ENCODE peak calls at places on chromosomes 6 and 20, in five cellular contexts. Z is neural progenitor cell, O is endodermal cell, R is left lung, Y is psoas muscle. B is an unnamed sample.

GRCh38 chr20:58141496-58141895 is 87.0 kb downstream of the ANKRD60 start:
- DNase-seq in Z (no peak), O (no peak), R (no peak), Y (no peak), B (no peak)

GRCh38 chr6:135750081-135750480 is 101.4 kb upstream of the PDE7B start:
- DNase-seq in Z (no peak), O (no peak), R (no peak), Y (no peak), B (no peak)

GRCh38 chr6:31659649-31660223 is 842 bp downstream of the C6orf47 start:
- DNase-seq in Z (peak; percentile 37), O (peak; percentile 70), R (no peak), Y (no peak), B (no peak)

GRCh38 chr6:84854801-84855400 is 90.5 kb upstream of the TBX18 start:
- DNase-seq in Z (no peak), O (no peak), R (no peak), Y (no peak), B (no peak)

GRCh38 chr6:166775923-166776220 is 148.8 kb upstream of the RPS6KA2 start:
- DNase-seq in Z (no peak), O (no peak), R (no peak), Y (no peak), B (no peak)

GRCh38 chr6:123745877-123746276 is 57.8 kb upstream of the NKAIN2 start:
- DNase-seq in Z (no peak), O (no peak), R (no peak), Y (no peak), B (no peak)

GRCh38 chr6:291148-291696 is 1.1 kb upstream of the DUSP22 start:
- DNase-seq in Z (no peak), O (no peak), R (no peak), Y (no peak), B (no peak)

GRCh38 chr20:31712112-31712553 is 10.5 kb downstream of the BCL2L1 start:
- DNase-seq in Z (peak; percentile 72), O (no peak), R (no peak), Y (no peak), B (peak; percentile 43)

GRCh38 chr6:4351857-4352669 is 216.7 kb upstream of the ECI2 start:
- DNase-seq in Z (peak; percentile 14), O (peak; percentile 61), R (peak; percentile 59), Y (peak; percentile 86), B (peak; percentile 77)

GRCh38 chr6:119181046-119181445 is 102.6 kb upstream of the FAM184A start:
- DNase-seq in Z (no peak), O (no peak), R (no peak), Y (no peak), B (no peak)

GRCh38 chr20:21971436-21971835 is 266.0 kb downstream of the PAX1 start:
- DNase-seq in Z (no peak), O (no peak), R (no peak), Y (no peak), B (no peak)

GRCh38 chr20:64053841-64054661 is 4.6 kb upstream of the SOX18 start:
- DNase-seq in Z (peak; percentile 74), O (peak; percentile 92), R (no peak), Y (peak; percentile 61), B (no peak)

GRCh38 chr20:49247792-49248191 is 28.6 kb downstream of the DDX27 start:
- DNase-seq in Z (no peak), O (no peak), R (no peak), Y (no peak), B (no peak)

GRCh38 chr20:11247943-11248475 is 574.2 kb upstream of the JAG1 start:
- DNase-seq in Z (peak; percentile 79), O (no peak), R (no peak), Y (no peak), B (no peak)

GRCh38 chr6:56843476-56844349 is 111.2 kb upstream of the BEND6 start:
- DNase-seq in Z (peak; percentile 94), O (peak; percentile 96), R (peak; percentile 67), Y (peak; percentile 81), B (peak; percentile 91)

GRCh38 chr6:134115715-134116074 is 63.3 kb upstream of the SLC2A12 start:
- DNase-seq in Z (no peak), O (no peak), R (no peak), Y (no peak), B (peak; percentile 29)

GRCh38 chr6:136103763-136104311 is 146.3 kb downstream of the MTFR2 start:
- DNase-seq in Z (peak; percentile 42), O (peak; percentile 75), R (no peak), Y (peak; percentile 23), B (no peak)

GRCh38 chr6:51594981-51595380 is 492.4 kb downstream of the PKHD1 start:
- DNase-seq in Z (no peak), O (no peak), R (no peak), Y (no peak), B (no peak)

GRCh38 chr6:11847515-11848244 is 69.1 kb upstream of the ADTRP start:
- DNase-seq in Z (no peak), O (no peak), R (no peak), Y (no peak), B (no peak)

GRCh38 chr6:130324657-130325056 is 41.2 kb upstream of the TMEM200A start:
- DNase-seq in Z (no peak), O (no peak), R (no peak), Y (no peak), B (no peak)

GRCh38 chr6:144219056-144219685 is 66.0 kb upstream of the UTRN start:
- DNase-seq in Z (peak; percentile 44), O (no peak), R (no peak), Y (no peak), B (no peak)

GRCh38 chr6:90328004-90328403 is 31.4 kb upstream of the BACH2 start:
- DNase-seq in Z (no peak), O (no peak), R (no peak), Y (no peak), B (no peak)
- H3K27ac ChIP-seq in Z (no peak overlapping the region), O (no peak overlapping the region), R (no peak overlapping the region), Y (no peak overlapping the region), B (no peak overlapping the region)

GRCh38 chr20:45445805-45446562 is 23.6 kb upstream of the WFDC2 start:
- DNase-seq in Z (peak; percentile 32), O (peak; percentile 90), R (no peak), Y (no peak), B (no peak)
- H3K27ac ChIP-seq in Z (no peak overlapping the region), O (no peak overlapping the region), R (no peak overlapping the region), Y (no peak overlapping the region), B (no peak overlapping the region)

GRCh38 chr20:1827974-1828785 is 67.0 kb upstream of the SIRPA start:
- DNase-seq in Z (peak; percentile 57), O (no peak), R (no peak), Y (peak; percentile 56), B (peak; percentile 34)

GRCh38 chr20:1830240-1830639 is 65.0 kb upstream of the SIRPA start:
- DNase-seq in Z (no peak), O (peak; percentile 66), R (peak; percentile 54), Y (peak; percentile 76), B (peak; percentile 84)

GRCh38 chr20:1828786-1829131 is 66.4 kb upstream of the SIRPA start:
- DNase-seq in Z (no peak), O (no peak), R (no peak), Y (no peak), B (no peak)

GRCh38 chr20:1827510-1827973 is 67.7 kb upstream of the SIRPA start:
- DNase-seq in Z (no peak), O (no peak), R (no peak), Y (no peak), B (no peak)

GRCh38 chr20:1829531-1829930 is 65.7 kb upstream of the SIRPA start:
- DNase-seq in Z (no peak), O (no peak), R (no peak), Y (no peak), B (no peak)
- H3K27ac ChIP-seq in Z (no peak overlapping the region), O (no peak overlapping the region), R (no peak overlapping the region), Y (no peak overlapping the region), B (peak overlapping the region; percentile 89)

DNA sequence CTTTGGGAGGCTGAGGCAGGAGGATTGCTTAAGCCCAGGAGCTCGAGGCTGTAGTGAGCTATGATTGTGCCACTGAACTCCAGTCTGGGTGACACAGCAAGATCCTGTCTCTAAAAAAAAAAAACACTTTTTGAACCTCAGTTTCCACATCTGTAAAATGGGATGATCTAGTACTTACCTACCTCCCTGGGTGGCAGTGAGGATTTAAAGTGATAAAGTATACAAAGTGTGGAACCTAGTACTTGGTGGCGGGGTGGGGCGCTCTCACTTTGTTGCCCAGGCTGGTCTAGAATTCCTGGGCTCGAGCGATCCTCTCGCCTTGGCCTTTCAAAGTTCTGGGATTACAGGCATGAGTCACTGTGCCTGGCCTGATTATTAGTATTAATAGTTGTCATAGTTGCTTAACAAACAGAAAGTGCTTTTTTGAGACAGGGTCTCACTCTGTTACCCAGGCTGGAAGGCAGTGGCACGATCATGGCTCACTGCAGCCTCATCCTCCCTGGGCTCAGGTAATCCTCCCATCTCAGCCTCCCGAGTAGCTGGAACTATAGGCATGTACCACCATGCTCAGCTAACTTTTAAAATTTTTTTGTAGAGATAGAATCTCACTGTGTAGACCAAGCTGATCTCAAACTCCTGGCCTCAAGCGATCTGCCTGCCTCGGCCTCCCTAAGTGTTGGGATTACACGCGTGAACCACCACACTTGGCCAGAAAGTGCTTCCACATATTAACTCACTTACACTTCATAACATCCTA is 7.0 kb upstream of the PLTP start:
- DNase-seq in Z (no peak), O (no peak), R (no peak), Y (no peak), B (no peak)
- H3K27ac ChIP-seq in Z (no peak overlapping the region), O (no peak overlapping the region), R (peak overlapping the region; percentile 85), Y (peak overlapping the region; percentile 60), B (peak overlapping the region; percentile 82)

GRCh38 chr6:165584541-165584940 is 78.5 kb downstream of the PDE10A start:
- DNase-seq in Z (no peak), O (no peak), R (no peak), Y (no peak), B (no peak)
- H3K27ac ChIP-seq in Z (no peak overlapping the region), O (no peak overlapping the region), R (no peak overlapping the region), Y (no peak overlapping the region), B (no peak overlapping the region)

GRCh38 chr6:44119704-44120262 is 7.5 kb downstream of the MRPL14 start:
- DNase-seq in Z (no peak), O (no peak), R (peak; percentile 75), Y (no peak), B (no peak)

GRCh38 chr6:44113396-44113795 is 13.9 kb downstream of the MRPL14 start:
- DNase-seq in Z (no peak), O (no peak), R (no peak), Y (no peak), B (no peak)

GRCh38 chr6:44115866-44116265 is 11.4 kb downstream of the MRPL14 start:
- DNase-seq in Z (no peak), O (no peak), R (no peak), Y (no peak), B (no peak)

GRCh38 chr6:44117397-44118128 is 9.7 kb downstream of the MRPL14 start:
- DNase-seq in Z (no peak), O (no peak), R (peak; percentile 70), Y (no peak), B (no peak)

DNA sequence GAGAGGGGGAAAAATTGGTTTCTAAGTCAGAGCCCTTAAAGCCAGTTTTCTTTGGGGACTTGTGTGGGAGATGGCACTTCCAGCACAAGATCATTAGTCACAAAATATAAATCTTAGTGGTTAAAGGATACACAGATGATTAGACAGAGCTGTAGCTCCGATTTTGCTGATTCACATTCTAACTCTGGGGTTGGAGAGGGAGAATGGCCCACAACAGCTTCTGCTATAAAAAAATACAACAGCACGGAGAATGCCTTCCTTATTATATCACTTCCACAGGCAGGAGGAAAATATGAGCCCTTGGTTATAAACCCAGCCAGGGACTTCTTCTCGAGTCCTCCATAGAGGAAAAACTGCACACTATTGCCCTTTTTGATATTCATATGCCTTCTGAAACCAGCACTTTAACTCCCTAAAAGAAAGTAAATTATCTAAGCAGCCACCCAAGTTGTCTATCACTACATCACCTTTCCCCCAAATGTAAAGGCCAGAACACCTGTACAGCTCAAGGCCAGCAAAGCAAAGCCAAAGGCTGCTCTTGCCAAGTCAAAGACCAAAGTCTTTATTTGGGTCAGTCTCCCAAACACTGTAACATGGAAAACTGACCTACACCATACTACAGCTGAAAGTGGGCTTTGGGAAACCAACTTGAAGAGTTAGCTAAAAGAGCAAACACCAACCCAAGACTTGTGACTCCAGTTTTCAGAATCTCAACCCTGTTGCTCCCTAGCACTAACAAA is 10.4 kb downstream of the MRPL14 start:
- DNase-seq in Z (no peak), O (no peak), R (no peak), Y (no peak), B (no peak)
- H3K27ac ChIP-seq in Z (no peak overlapping the region), O (no peak overlapping the region), R (peak overlapping the region; percentile 81), Y (peak overlapping the region; percentile 99), B (no peak overlapping the region)